ENCODE peak calls at places on chromosomes 1 and 21, in nine cellular contexts. Y is foreskin fibroblast, Z is OCI-LY7, I is spleen, V is GM23338, O is AG09309, N is ascending aorta, C is GM12865, P is adrenal gland. L is an unnamed sample.

GRCh38 chr1:10074059-10074854 is 41.5 kb downstream of the UBE4B start:
- DNase-seq in C (peak; percentile 64), I (no peak), Y (peak; percentile 97), P (peak; percentile 83), O (peak; percentile 86), V (no peak), N (peak; percentile 77), Z (no peak), L (no peak)

GRCh38 chr1:201420608-201421002 is 925 bp downstream of the TNNI1 start:
- DNase-seq in Y (no peak), V (no peak), I (peak; percentile 67), C (no peak), O (no peak), P (no peak), Z (no peak), N (no peak), L (no peak)

GRCh38 chr1:232873412-232873811 is 68.2 kb downstream of the MAP10 start:
- DNase-seq in N (no peak), Y (no peak), V (no peak), C (no peak), P (no peak), O (no peak), I (no peak), Z (no peak), L (no peak)

GRCh38 chr1:247646867-247647266 is 32.7 kb downstream of the OR13G1 start:
- DNase-seq in I (no peak), C (no peak), O (no peak), V (no peak), N (no peak), Z (no peak), P (no peak), Y (no peak), L (no peak)

GRCh38 chr1:201539561-201540404 is 856 bp downstream of the NAV1 start:
- DNase-seq in C (no peak), V (peak; percentile 75), O (no peak), Z (no peak), P (peak; percentile 51), N (peak; percentile 90), Y (peak; percentile 85), I (no peak), L (no peak)

GRCh38 chr1:192565946-192566345 is 9.6 kb upstream of the RGS1 start:
- DNase-seq in C (no peak), V (no peak), P (no peak), I (no peak), Z (no peak), N (no peak), Y (peak; percentile 62), O (no peak), L (no peak)

GRCh38 chr1:182080955-182081582 is 19.6 kb upstream of the ZNF648 start:
- DNase-seq in Z (peak; percentile 36), Y (peak; percentile 62), P (peak; percentile 45), O (peak; percentile 11), I (no peak), C (peak; percentile 57), V (peak; percentile 86), N (no peak), L (no peak)

GRCh38 chr21:35236090-35236489 is 187.0 kb upstream of the RUNX1 start:
- DNase-seq in C (peak; percentile 67), O (no peak), Y (no peak), Z (peak; percentile 52), P (no peak), V (no peak), N (no peak), I (no peak), L (no peak)

GRCh38 chr1:207028884-207029283 is 3.7 kb downstream of the C1orf116 start:
- DNase-seq in N (no peak), I (no peak), V (no peak), Y (no peak), Z (no peak), C (no peak), P (no peak), O (no peak), L (peak; percentile 88)

GRCh38 chr1:207027221-207027777 is 5.3 kb downstream of the C1orf116 start:
- DNase-seq in N (no peak), C (no peak), O (no peak), I (no peak), Z (no peak), P (peak; percentile 34), V (no peak), Y (peak; percentile 28), L (no peak)

GRCh38 chr1:207029991-207030521 is 2.5 kb downstream of the C1orf116 start:
- DNase-seq in N (no peak), I (no peak), Y (no peak), P (no peak), Z (no peak), C (no peak), O (no peak), V (no peak), L (no peak)

GRCh38 chr1:207026177-207026576 is 6.4 kb downstream of the C1orf116 start:
- DNase-seq in I (no peak), N (no peak), P (no peak), Y (peak; percentile 33), O (no peak), V (no peak), C (no peak), Z (no peak), L (no peak)

DNA sequence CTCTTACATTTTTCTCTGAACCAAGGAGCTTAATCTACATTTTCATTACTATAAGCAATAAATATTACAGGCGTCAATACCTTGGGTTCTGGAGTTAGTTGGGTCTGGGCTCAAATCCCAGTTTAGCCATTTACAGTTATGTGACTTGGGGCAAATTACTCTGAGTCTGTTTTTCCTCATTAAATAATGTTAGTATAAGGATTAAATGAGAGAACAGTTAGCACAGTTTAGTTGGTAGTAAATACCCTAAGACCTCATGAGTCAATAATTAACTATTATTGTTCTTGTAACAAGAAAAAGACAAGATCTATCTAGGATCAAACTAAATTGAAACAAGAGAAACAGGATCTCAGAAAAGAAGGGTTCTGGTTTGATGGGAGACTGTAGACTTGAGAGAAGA is 4.6 kb downstream of the C1orf116 start:
- DNase-seq in I (no peak), V (no peak), C (no peak), O (no peak), N (no peak), P (no peak), Z (no peak), Y (no peak), L (peak; percentile 94)
- H3K4me3 ChIP-seq in I (no peak overlapping the region), V (no peak overlapping the region), C (no peak overlapping the region), O (no peak overlapping the region), N (no peak overlapping the region), P (no peak overlapping the region), Z (no peak overlapping the region), Y (no peak overlapping the region), L (peak overlapping the region; percentile 63)

DNA sequence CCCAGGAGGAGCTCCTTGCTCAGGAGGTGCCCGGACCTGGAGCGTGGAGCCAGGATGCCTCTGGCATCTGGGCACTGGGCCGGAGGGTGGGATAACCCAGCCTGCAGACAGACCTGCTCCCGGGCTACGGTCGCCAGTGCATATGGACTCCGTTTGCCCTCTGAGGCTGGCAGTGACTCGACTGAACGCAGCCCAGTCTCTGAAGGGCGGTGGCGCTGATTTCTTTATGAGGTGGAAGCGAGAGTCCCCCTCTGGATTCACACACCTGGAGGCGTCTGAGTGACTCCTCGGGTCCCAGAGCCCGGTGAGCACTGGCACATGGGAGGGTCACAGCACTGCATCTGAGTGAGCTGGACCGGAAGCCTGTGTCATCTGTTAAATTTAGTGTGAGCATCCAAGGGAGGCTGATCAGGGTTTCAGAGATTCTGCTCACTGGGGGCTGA is 60.5 kb upstream of the TTC34 start:
- DNase-seq in I (peak; percentile 58), C (no peak), Y (no peak), V (no peak), P (no peak), O (no peak), N (no peak), Z (no peak), L (no peak)
- TF ChIP-seq CTCF in I (no peak), C (no peak), Y (no peak), V (no peak), P (no peak), O (no peak), N (no peak), Z (no peak), L (peak; percentile 26)

GRCh38 chr1:2230781-2231666 is 2.9 kb downstream of the SKI start:
- DNase-seq in I (peak; percentile 86), P (peak; percentile 65), N (peak; percentile 74), Z (no peak), Y (peak; percentile 50), V (peak; percentile 20), C (peak; percentile 42), O (no peak), L (no peak)

GRCh38 chr1:2231667-2232254 is 3.6 kb downstream of the SKI start:
- DNase-seq in N (peak; percentile 98), P (peak; percentile 88), I (peak; percentile 89), O (peak; percentile 42), Y (peak; percentile 93), Z (no peak), V (peak; percentile 64), C (no peak), L (no peak)

GRCh38 chr1:2232916-2233438 is 4.9 kb downstream of the SKI start:
- DNase-seq in P (peak; percentile 35), Z (no peak), C (no peak), V (peak; percentile 3), N (no peak), Y (peak; percentile 23), O (no peak), I (peak; percentile 80), L (no peak)

GRCh38 chr1:2233468-2233867 is 5.3 kb downstream of the SKI start:
- DNase-seq in V (peak; percentile 24), C (no peak), O (no peak), P (no peak), Y (peak; percentile 25), N (peak; percentile 64), Z (no peak), I (peak; percentile 80), L (no peak)

DNA sequence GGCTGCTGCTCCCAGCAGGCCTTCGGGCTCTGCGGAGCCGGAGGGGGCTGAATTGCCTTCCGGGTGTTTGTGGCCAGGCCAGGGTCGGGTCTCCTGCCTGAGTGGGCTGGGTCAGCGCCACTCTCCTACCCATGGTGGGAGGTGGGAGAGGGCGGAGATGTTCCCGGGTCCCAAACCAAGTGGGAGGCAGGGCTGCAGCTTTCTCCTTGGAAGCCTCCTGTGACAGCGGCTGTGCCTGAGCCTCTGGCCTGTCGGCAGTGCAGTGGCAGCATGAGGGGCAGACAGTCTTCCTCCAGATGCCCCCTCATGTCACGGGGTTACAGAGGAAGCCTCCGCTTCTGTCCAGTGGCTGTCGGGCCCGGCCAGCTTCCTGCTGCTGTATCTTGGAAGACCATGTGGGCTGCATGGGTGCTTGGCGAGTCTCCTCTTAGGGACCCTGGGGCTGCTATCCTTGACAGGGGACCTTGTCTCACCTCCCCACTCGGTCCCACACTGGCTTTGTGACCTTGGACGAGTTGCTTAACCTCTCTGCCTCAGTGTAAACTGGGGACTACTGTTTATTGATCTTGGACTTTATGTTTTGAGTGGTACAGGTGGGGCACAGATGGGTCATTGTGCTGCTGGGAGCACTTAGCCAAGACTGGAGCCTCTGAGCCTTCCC is 4.3 kb downstream of the SKI start:
- DNase-seq in O (no peak), V (no peak), C (no peak), N (peak; percentile 69), I (peak; percentile 83), Y (peak; percentile 31), Z (no peak), P (peak; percentile 52), L (no peak)
- H3K4me3 ChIP-seq in O (peak overlapping the region; percentile 94), V (peak overlapping the region; percentile 85), C (no peak overlapping the region), N (peak overlapping the region; percentile 85), I (peak overlapping the region; percentile 73), Y (peak overlapping the region; percentile 85), Z (no peak overlapping the region), P (no peak overlapping the region), L (peak overlapping the region; percentile 71)

DNA sequence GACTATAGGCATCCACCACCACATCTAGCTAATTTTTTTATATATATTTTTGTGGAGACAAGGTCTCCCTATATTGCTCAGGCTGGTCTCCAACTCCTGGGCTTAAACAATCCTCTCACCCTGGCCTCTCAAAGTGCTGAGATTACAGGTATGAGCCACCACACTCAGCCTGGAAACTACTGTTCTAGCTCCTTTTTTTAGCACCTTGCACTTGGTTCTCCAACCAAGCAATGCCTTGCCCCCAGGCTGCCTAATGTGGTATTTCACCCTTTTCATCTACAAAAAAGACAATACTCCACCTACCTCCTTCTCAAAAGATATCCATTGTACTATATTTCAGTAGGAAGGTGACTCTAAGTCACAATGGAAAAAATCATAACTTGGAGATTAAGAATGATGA is 6.7 kb downstream of the ARNT start:
- DNase-seq in V (peak; percentile 20), Z (no peak), Y (no peak), P (no peak), I (no peak), C (no peak), N (no peak), O (no peak), L (no peak)
- TF ChIP-seq CTCF in V (no peak), Z (no peak), Y (no peak), P (no peak), I (no peak), C (no peak), N (no peak), O (no peak), L (no peak)

L was measured in LNCaP clone FGC.